ENCODE peak calls at places on chromosomes 1 and 21, in six cellular contexts. One of them, this sample, is unnamed.

GRCh38 chr21:42214081-42214750 is 4.7 kb upstream of the ABCG1 start:
- DNase-seq in endodermal cell: peak
- DNase-seq in AG04450: no peak
- DNase-seq in activated CD4-positive, alpha-beta memory T cell treated with anti-CD3 and anti-CD28 coated beads for 36 hours: no peak
- DNase-seq in right lobe of liver: no peak
- DNase-seq in EL: no peak
- DNase-seq in this sample: no peak

GRCh38 chr1:181179980-181180964 is 91.8 kb downstream of the IER5 start:
- DNase-seq in EL: peak
- DNase-seq in right lobe of liver: no peak
- DNase-seq in AG04450: peak
- DNase-seq in endodermal cell: peak
- DNase-seq in activated CD4-positive, alpha-beta memory T cell treated with anti-CD3 and anti-CD28 coated beads for 36 hours: peak
- DNase-seq in this sample: no peak

GRCh38 chr1:165856606-165857005 is 29.2 kb downstream of the UCK2 start:
- DNase-seq in endodermal cell: no peak
- DNase-seq in right lobe of liver: no peak
- DNase-seq in EL: no peak
- DNase-seq in activated CD4-positive, alpha-beta memory T cell treated with anti-CD3 and anti-CD28 coated beads for 36 hours: no peak
- DNase-seq in AG04450: no peak
- DNase-seq in this sample: no peak

GRCh38 chr1:205791568-205792180 is 16.4 kb upstream of the RAB29 start:
- DNase-seq in AG04450: no peak
- DNase-seq in activated CD4-positive, alpha-beta memory T cell treated with anti-CD3 and anti-CD28 coated beads for 36 hours: peak
- DNase-seq in EL: peak
- DNase-seq in endodermal cell: peak
- DNase-seq in right lobe of liver: peak
- DNase-seq in this sample: no peak

GRCh38 chr21:45551316-45551715 is 9.1 kb upstream of the SLC19A1 start:
- DNase-seq in endodermal cell: peak
- DNase-seq in EL: peak
- DNase-seq in AG04450: no peak
- DNase-seq in activated CD4-positive, alpha-beta memory T cell treated with anti-CD3 and anti-CD28 coated beads for 36 hours: peak
- DNase-seq in right lobe of liver: no peak
- DNase-seq in this sample: peak

GRCh38 chr1:62263813-62264353 is 55.4 kb downstream of the KANK4 start:
- DNase-seq in EL: no peak
- DNase-seq in endodermal cell: no peak
- DNase-seq in activated CD4-positive, alpha-beta memory T cell treated with anti-CD3 and anti-CD28 coated beads for 36 hours: no peak
- DNase-seq in right lobe of liver: no peak
- DNase-seq in AG04450: no peak
- DNase-seq in this sample: no peak

GRCh38 chr1:101438359-101438758 is 201.5 kb downstream of the S1PR1 start:
- DNase-seq in EL: peak
- DNase-seq in AG04450: no peak
- DNase-seq in endodermal cell: peak
- DNase-seq in right lobe of liver: no peak
- DNase-seq in activated CD4-positive, alpha-beta memory T cell treated with anti-CD3 and anti-CD28 coated beads for 36 hours: no peak
- DNase-seq in this sample: peak

GRCh38 chr1:150410582-150411101 is 46.7 kb downstream of the RPRD2 start:
- DNase-seq in activated CD4-positive, alpha-beta memory T cell treated with anti-CD3 and anti-CD28 coated beads for 36 hours: no peak
- DNase-seq in right lobe of liver: no peak
- DNase-seq in endodermal cell: no peak
- DNase-seq in EL: no peak
- DNase-seq in AG04450: no peak
- DNase-seq in this sample: no peak

GRCh38 chr1:203130358-203130992 is 2.9 kb downstream of the ADORA1 start:
- DNase-seq in AG04450: no peak
- DNase-seq in activated CD4-positive, alpha-beta memory T cell treated with anti-CD3 and anti-CD28 coated beads for 36 hours: no peak
- DNase-seq in endodermal cell: peak
- DNase-seq in right lobe of liver: no peak
- DNase-seq in EL: no peak
- DNase-seq in this sample: no peak

GRCh38 chr1:19432943-19433609 is 52.3 kb downstream of the CAPZB start:
- DNase-seq in endodermal cell: no peak
- DNase-seq in AG04450: no peak
- DNase-seq in EL: no peak
- DNase-seq in right lobe of liver: no peak
- DNase-seq in activated CD4-positive, alpha-beta memory T cell treated with anti-CD3 and anti-CD28 coated beads for 36 hours: peak
- DNase-seq in this sample: no peak

GRCh38 chr1:54604572-54605370 is 18.6 kb downstream of the FAM151A start:
- DNase-seq in EL: no peak
- DNase-seq in activated CD4-positive, alpha-beta memory T cell treated with anti-CD3 and anti-CD28 coated beads for 36 hours: peak
- DNase-seq in right lobe of liver: no peak
- DNase-seq in AG04450: no peak
- DNase-seq in endodermal cell: no peak
- DNase-seq in this sample: no peak

GRCh38 chr21:43266534-43266933 is 97.7 kb downstream of the CRYAA start:
- DNase-seq in endodermal cell: no peak
- DNase-seq in EL: no peak
- DNase-seq in AG04450: no peak
- DNase-seq in activated CD4-positive, alpha-beta memory T cell treated with anti-CD3 and anti-CD28 coated beads for 36 hours: no peak
- DNase-seq in right lobe of liver: no peak
- DNase-seq in this sample: no peak

GRCh38 chr1:39564941-39565340 is 11.6 kb downstream of the PABPC4 start:
- DNase-seq in EL: no peak
- DNase-seq in right lobe of liver: no peak
- DNase-seq in activated CD4-positive, alpha-beta memory T cell treated with anti-CD3 and anti-CD28 coated beads for 36 hours: no peak
- DNase-seq in endodermal cell: no peak
- DNase-seq in AG04450: no peak
- DNase-seq in this sample: no peak

GRCh38 chr21:37202221-37202805 is 64.8 kb downstream of the VPS26C start:
- DNase-seq in right lobe of liver: no peak
- DNase-seq in activated CD4-positive, alpha-beta memory T cell treated with anti-CD3 and anti-CD28 coated beads for 36 hours: no peak
- DNase-seq in endodermal cell: no peak
- DNase-seq in EL: no peak
- DNase-seq in AG04450: no peak
- DNase-seq in this sample: no peak

GRCh38 chr1:235124111-235124510 is 4.5 kb downstream of the TOMM20 start:
- DNase-seq in AG04450: no peak
- DNase-seq in endodermal cell: no peak
- DNase-seq in EL: no peak
- DNase-seq in activated CD4-positive, alpha-beta memory T cell treated with anti-CD3 and anti-CD28 coated beads for 36 hours: no peak
- DNase-seq in right lobe of liver: no peak
- DNase-seq in this sample: no peak

GRCh38 chr1:191641420-191642215 is 516.6 kb upstream of the RGS18 start:
- DNase-seq in right lobe of liver: no peak
- DNase-seq in EL: peak
- DNase-seq in AG04450: peak
- DNase-seq in activated CD4-positive, alpha-beta memory T cell treated with anti-CD3 and anti-CD28 coated beads for 36 hours: no peak
- DNase-seq in endodermal cell: no peak
- DNase-seq in this sample: no peak

GRCh38 chr1:155940531-155940992 is 876 bp upstream of the RXFP4 start:
- DNase-seq in AG04450: no peak
- DNase-seq in EL: peak
- DNase-seq in right lobe of liver: no peak
- DNase-seq in endodermal cell: no peak
- DNase-seq in activated CD4-positive, alpha-beta memory T cell treated with anti-CD3 and anti-CD28 coated beads for 36 hours: peak
- DNase-seq in this sample: peak

GRCh38 chr21:28818663-28819278 is 173.9 kb downstream of the LTN1 start:
- DNase-seq in AG04450: no peak
- DNase-seq in endodermal cell: no peak
- DNase-seq in right lobe of liver: no peak
- DNase-seq in activated CD4-positive, alpha-beta memory T cell treated with anti-CD3 and anti-CD28 coated beads for 36 hours: no peak
- DNase-seq in EL: peak
- DNase-seq in this sample: no peak

GRCh38 chr1:234839663-234840062 is 229.7 kb upstream of the IRF2BP2 start:
- DNase-seq in right lobe of liver: no peak
- DNase-seq in EL: no peak
- DNase-seq in AG04450: no peak
- DNase-seq in activated CD4-positive, alpha-beta memory T cell treated with anti-CD3 and anti-CD28 coated beads for 36 hours: no peak
- DNase-seq in endodermal cell: peak
- DNase-seq in this sample: no peak

GRCh38 chr1:87182611-87183010 is 146.1 kb upstream of the LMO4 start:
- DNase-seq in AG04450: no peak
- DNase-seq in activated CD4-positive, alpha-beta memory T cell treated with anti-CD3 and anti-CD28 coated beads for 36 hours: no peak
- DNase-seq in right lobe of liver: no peak
- DNase-seq in EL: peak
- DNase-seq in endodermal cell: no peak
- DNase-seq in this sample: no peak

GRCh38 chr1:17588048-17588781 is 48.7 kb downstream of the ARHGEF10L start:
- DNase-seq in activated CD4-positive, alpha-beta memory T cell treated with anti-CD3 and anti-CD28 coated beads for 36 hours: no peak
- DNase-seq in AG04450: no peak
- DNase-seq in endodermal cell: peak
- DNase-seq in EL: peak
- DNase-seq in right lobe of liver: peak
- DNase-seq in this sample: no peak

GRCh38 chr21:45113543-45113942 is 39.2 kb downstream of the ADARB1 start:
- DNase-seq in EL: no peak
- DNase-seq in right lobe of liver: no peak
- DNase-seq in endodermal cell: no peak
- DNase-seq in activated CD4-positive, alpha-beta memory T cell treated with anti-CD3 and anti-CD28 coated beads for 36 hours: no peak
- DNase-seq in AG04450: no peak
- DNase-seq in this sample: no peak

GRCh38 chr1:36664564-36665287 is 182.0 kb upstream of the CSF3R start:
- DNase-seq in activated CD4-positive, alpha-beta memory T cell treated with anti-CD3 and anti-CD28 coated beads for 36 hours: no peak
- DNase-seq in endodermal cell: no peak
- DNase-seq in EL: no peak
- DNase-seq in right lobe of liver: no peak
- DNase-seq in AG04450: no peak
- DNase-seq in this sample: no peak

GRCh38 chr1:185998391-185998790 is 264.2 kb downstream of the HMCN1 start:
- DNase-seq in AG04450: no peak
- DNase-seq in right lobe of liver: no peak
- DNase-seq in endodermal cell: peak
- DNase-seq in EL: no peak
- DNase-seq in activated CD4-positive, alpha-beta memory T cell treated with anti-CD3 and anti-CD28 coated beads for 36 hours: no peak
- DNase-seq in this sample: no peak

GRCh38 chr1:95660736-95661135 is 426.7 kb downstream of the RWDD3 start:
- DNase-seq in EL: no peak
- DNase-seq in activated CD4-positive, alpha-beta memory T cell treated with anti-CD3 and anti-CD28 coated beads for 36 hours: no peak
- DNase-seq in endodermal cell: no peak
- DNase-seq in AG04450: no peak
- DNase-seq in right lobe of liver: no peak
- DNase-seq in this sample: no peak

GRCh38 chr21:43944757-43945156 is 67.4 kb upstream of the TRAPPC10 start:
- DNase-seq in right lobe of liver: no peak
- DNase-seq in EL: no peak
- DNase-seq in endodermal cell: no peak
- DNase-seq in AG04450: no peak
- DNase-seq in activated CD4-positive, alpha-beta memory T cell treated with anti-CD3 and anti-CD28 coated beads for 36 hours: no peak
- DNase-seq in this sample: no peak

GRCh38 chr1:185363205-185363604 is 46.2 kb upstream of the IVNS1ABP start:
- DNase-seq in EL: no peak
- DNase-seq in right lobe of liver: no peak
- DNase-seq in AG04450: no peak
- DNase-seq in activated CD4-positive, alpha-beta memory T cell treated with anti-CD3 and anti-CD28 coated beads for 36 hours: no peak
- DNase-seq in endodermal cell: no peak
- DNase-seq in this sample: no peak

GRCh38 chr1:106564192-106564591 is 492.3 kb upstream of the PRMT6 start:
- DNase-seq in right lobe of liver: no peak
- DNase-seq in AG04450: no peak
- DNase-seq in EL: no peak
- DNase-seq in endodermal cell: no peak
- DNase-seq in activated CD4-positive, alpha-beta memory T cell treated with anti-CD3 and anti-CD28 coated beads for 36 hours: no peak
- DNase-seq in this sample: no peak

GRCh38 chr1:12616709-12617373 is 1.2 kb downstream of the DHRS3 start:
- DNase-seq in activated CD4-positive, alpha-beta memory T cell treated with anti-CD3 and anti-CD28 coated beads for 36 hours: peak
- DNase-seq in endodermal cell: peak
- DNase-seq in right lobe of liver: no peak
- DNase-seq in EL: peak
- DNase-seq in AG04450: no peak
- DNase-seq in this sample: no peak

GRCh38 chr1:100969336-100969735 is 56.2 kb downstream of the DPH5 start:
- DNase-seq in activated CD4-positive, alpha-beta memory T cell treated with anti-CD3 and anti-CD28 coated beads for 36 hours: no peak
- DNase-seq in right lobe of liver: no peak
- DNase-seq in AG04450: no peak
- DNase-seq in endodermal cell: no peak
- DNase-seq in EL: no peak
- DNase-seq in this sample: no peak

GRCh38 chr1:182643699-182644098 is 39.5 kb upstream of the RGS16 start:
- DNase-seq in AG04450: no peak
- DNase-seq in right lobe of liver: no peak
- DNase-seq in endodermal cell: no peak
- DNase-seq in activated CD4-positive, alpha-beta memory T cell treated with anti-CD3 and anti-CD28 coated beads for 36 hours: no peak
- DNase-seq in EL: no peak
- DNase-seq in this sample: no peak

GRCh38 chr1:229199892-229200291 is 71.0 kb upstream of the RAB4A start:
- DNase-seq in right lobe of liver: no peak
- DNase-seq in activated CD4-positive, alpha-beta memory T cell treated with anti-CD3 and anti-CD28 coated beads for 36 hours: no peak
- DNase-seq in AG04450: no peak
- DNase-seq in EL: no peak
- DNase-seq in endodermal cell: no peak
- DNase-seq in this sample: no peak

GRCh38 chr1:23657659-23658275 is 33.8 kb upstream of the RPL11 start:
- DNase-seq in activated CD4-positive, alpha-beta memory T cell treated with anti-CD3 and anti-CD28 coated beads for 36 hours: peak
- DNase-seq in right lobe of liver: peak
- DNase-seq in AG04450: no peak
- DNase-seq in EL: peak
- DNase-seq in endodermal cell: peak
- DNase-seq in this sample: no peak